ENCODE peak calls at places on chromosomes 12 and 14, in four cellular contexts. O is kidney, M is brain microvascular endothelial cell, L is IMR-90. A is an unnamed sample.

GRCh38 chr12:69240625-69240984 is 1.2 kb downstream of the CPSF6 start:
- DNase-seq in O (no peak), M (no peak), L (peak), A (peak)

GRCh38 chr14:91866061-91866460 is 1.3 kb downstream of the TC2N start:
- DNase-seq in O (no peak), M (no peak), L (no peak), A (no peak)

GRCh38 chr12:47910486-47910885 is 5.7 kb upstream of the VDR start:
- DNase-seq in L (no peak), M (no peak), O (no peak), A (peak)

GRCh38 chr14:61520546-61520945 is 174.8 kb upstream of the HIF1A start:
- DNase-seq in M (no peak), O (no peak), L (no peak), A (no peak)

GRCh38 chr12:2335517-2335916 is 282.7 kb downstream of the CACNA1C start:
- DNase-seq in O (no peak), L (peak), M (no peak), A (no peak)

GRCh38 chr14:61535032-61535431 is 160.3 kb upstream of the HIF1A start:
- DNase-seq in L (peak), M (no peak), O (no peak), A (no peak)

GRCh38 chr12:88578821-88579518 is 1.3 kb downstream of the KITLG start:
- DNase-seq in L (no peak), M (peak), O (peak), A (peak)

GRCh38 chr14:56805201-56805991 is 4.9 kb downstream of the OTX2 start:
- DNase-seq in M (no peak), L (no peak), O (no peak), A (no peak)

GRCh38 chr14:91108941-91109611 is 4.8 kb upstream of the DGLUCY start:
- DNase-seq in O (peak), M (peak), L (no peak), A (peak)

GRCh38 chr14:104293851-104294627 is 155.7 kb downstream of the KIF26A start:
- DNase-seq in L (no peak), O (peak), M (no peak), A (no peak)

GRCh38 chr12:46657416-46658411 is 168.1 kb downstream of the SLC38A4 start:
- DNase-seq in L (peak), O (no peak), M (peak), A (peak)

GRCh38 chr12:5789469-5789968 is 155.5 kb downstream of the ANO2 start:
- DNase-seq in L (no peak), M (no peak), O (no peak), A (peak)

GRCh38 chr14:73713206-73713803 is 879 bp downstream of the PNMA1 start:
- DNase-seq in M (no peak), O (no peak), L (no peak), A (no peak)

GRCh38 chr14:77268989-77269595 is 1.9 kb downstream of the NGB start:
- DNase-seq in L (no peak), O (no peak), M (no peak), A (peak)

GRCh38 chr14:77033622-77034521 is 5.4 kb upstream of the IRF2BPL start:
- DNase-seq in M (peak), O (peak), L (peak), A (peak)

GRCh38 chr12:131112016-131112415 is 158.3 kb downstream of the ADGRD1 start:
- DNase-seq in O (no peak), L (no peak), M (no peak), A (no peak)

GRCh38 chr12:88985011-88985410 is 367.3 kb downstream of the DUSP6 start:
- DNase-seq in L (no peak), O (no peak), M (no peak), A (no peak)

GRCh38 chr14:95267306-95267705 is 52.4 kb downstream of the CLMN start:
- DNase-seq in L (no peak), O (no peak), M (no peak), A (no peak)

GRCh38 chr14:51357250-51357649 is 117.2 kb downstream of the TMX1 start:
- DNase-seq in O (no peak), L (peak), M (peak), A (peak)

GRCh38 chr12:87234898-87235297 is 794.3 kb downstream of the C12orf50 start:
- DNase-seq in L (no peak), M (no peak), O (no peak), A (peak)

GRCh38 chr12:124581792-124582424 is 14.5 kb upstream of the NCOR2 start:
- DNase-seq in L (no peak), M (no peak), O (peak), A (no peak)

GRCh38 chr12:32397703-32398102 is 1.7 kb upstream of the FGD4 start:
- DNase-seq in M (no peak), L (no peak), O (no peak), A (no peak)

GRCh38 chr14:76953196-76953945 is 75.1 kb downstream of the IRF2BPL start:
- DNase-seq in M (peak), O (peak), L (peak), A (peak)

GRCh38 chr12:6532927-6533652 is 1.2 kb upstream of the GAPDH start:
- DNase-seq in O (peak), L (peak), M (no peak), A (peak)

GRCh38 chr14:104392001-104392395 is 187.6 kb upstream of the C14orf180 start:
- DNase-seq in L (no peak), O (no peak), M (no peak), A (no peak)

GRCh38 chr14:72679106-72679505 is 214.8 kb downstream of the DPF3 start:
- DNase-seq in O (no peak), M (no peak), L (peak), A (no peak)

DNA sequence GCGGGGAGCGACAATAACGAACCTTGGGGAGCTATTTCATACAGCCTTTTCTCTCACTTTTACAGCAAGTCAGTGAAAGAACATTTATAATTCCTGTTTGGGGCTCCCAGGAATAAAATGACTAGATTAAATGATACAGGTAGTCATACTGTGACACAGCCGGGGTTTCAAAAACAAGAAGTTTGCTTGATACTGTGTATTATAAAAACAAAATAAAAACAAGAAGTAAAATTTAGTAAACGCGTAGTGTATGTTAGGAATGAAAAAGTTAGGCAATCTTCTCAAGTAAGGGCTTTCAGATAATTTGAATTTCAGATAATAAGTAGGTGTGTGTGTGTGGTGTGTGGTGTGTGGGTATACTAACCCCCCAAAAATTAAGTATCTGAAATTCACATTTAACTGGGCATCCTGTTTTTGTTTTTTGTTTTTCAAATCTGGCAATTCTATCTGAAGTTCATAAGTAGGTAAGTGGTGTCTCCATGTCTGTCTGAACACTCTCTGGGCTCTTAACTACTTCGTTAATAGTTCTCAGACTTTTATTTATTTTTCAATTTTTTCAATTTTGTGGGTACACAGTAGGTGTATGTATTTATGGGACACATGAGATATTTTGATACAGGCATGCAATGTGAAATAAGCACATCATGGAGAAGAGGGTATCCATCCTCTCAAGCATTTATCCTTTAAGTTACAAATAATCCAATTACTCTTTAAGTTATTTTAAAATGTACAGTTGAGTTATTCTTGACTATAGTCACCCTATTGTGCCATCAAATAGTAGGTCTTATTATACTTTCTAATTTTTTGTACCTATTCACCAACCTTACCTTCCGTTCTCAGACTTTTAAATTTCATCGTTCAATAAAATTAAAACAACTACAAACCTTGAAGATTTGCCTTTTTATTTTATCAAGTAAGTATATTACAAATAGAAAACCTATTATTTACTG is 649 bp upstream of the DCTN2 start:
- DNase-seq in L (no peak), O (no peak), M (no peak), A (no peak)
- H3K4me3 ChIP-seq in L (no peak), O (peak), M (peak), A (peak)

GRCh38 chr12:99043319-99043914 is 398.3 kb downstream of the APAF1 start:
- DNase-seq in M (peak), L (peak), O (peak), A (peak)
- TF ChIP-seq CTCF in M (peak), L (peak), O (peak), A (peak)

GRCh38 chr12:114400395-114400794 is 5.5 kb downstream of the TBX5 start:
- DNase-seq in M (no peak), L (peak), O (no peak), A (no peak)
- H3K4me3 ChIP-seq in M (no peak), L (peak), O (no peak), A (no peak)

DNA sequence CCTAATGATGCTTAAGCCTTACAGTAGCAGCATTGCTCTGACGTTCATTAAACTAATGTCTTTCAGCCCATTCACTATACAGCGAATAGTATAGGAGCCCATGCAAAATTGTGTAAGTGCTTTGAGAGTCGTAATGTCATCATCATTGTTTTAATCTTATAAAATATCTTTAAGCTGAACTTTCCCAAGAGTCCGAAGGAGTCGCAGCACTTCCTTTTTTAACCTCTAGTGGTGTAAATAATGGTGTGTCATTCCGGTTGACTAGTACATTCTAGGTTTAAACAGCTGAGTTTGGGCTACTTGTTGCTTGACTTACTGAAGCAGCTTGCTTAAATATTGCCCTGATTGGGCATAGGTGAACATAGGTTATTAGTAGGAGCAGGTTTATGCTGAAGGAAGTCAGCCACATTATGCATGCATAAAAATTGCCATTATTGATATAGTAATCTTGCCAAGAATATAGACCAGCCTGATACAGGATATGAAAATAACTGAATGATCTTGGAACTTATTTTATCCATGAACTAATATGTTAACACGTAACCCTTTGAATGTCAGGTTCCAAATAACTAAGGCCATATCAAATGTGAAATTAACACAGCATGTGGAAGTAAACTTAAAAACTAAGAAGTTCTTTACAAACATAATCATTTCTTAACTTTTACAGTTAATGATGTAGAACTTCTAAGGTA is 2.6 kb downstream of the WNK1 start:
- DNase-seq in L (peak), M (peak), O (no peak), A (peak)
- TF ChIP-seq CTCF in L (peak), M (peak), O (peak), A (peak)

DNA sequence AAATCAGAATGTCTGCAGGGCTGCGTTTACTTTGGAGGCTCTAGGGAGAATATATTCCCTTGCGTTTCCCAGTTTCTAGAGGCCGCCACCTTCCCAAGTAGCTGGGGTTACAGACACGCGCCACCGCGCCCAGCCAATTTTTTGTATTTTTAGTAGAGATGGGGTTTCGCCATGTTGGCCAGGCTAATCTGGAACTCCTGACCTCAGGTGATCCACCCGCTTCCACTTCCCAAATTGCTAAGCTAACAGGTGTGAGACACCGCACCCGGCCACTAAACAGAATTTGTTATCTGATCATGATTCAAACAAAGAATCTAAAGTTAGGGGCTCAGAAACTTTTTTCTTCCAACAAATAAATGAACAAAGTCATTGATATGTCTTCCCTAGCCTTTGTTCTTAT is 114.6 kb downstream of the PPHLN1 start:
- DNase-seq in O (no peak), L (no peak), M (no peak), A (no peak)
- H3K4me3 ChIP-seq in O (no peak), L (no peak), M (no peak), A (no peak)

DNA sequence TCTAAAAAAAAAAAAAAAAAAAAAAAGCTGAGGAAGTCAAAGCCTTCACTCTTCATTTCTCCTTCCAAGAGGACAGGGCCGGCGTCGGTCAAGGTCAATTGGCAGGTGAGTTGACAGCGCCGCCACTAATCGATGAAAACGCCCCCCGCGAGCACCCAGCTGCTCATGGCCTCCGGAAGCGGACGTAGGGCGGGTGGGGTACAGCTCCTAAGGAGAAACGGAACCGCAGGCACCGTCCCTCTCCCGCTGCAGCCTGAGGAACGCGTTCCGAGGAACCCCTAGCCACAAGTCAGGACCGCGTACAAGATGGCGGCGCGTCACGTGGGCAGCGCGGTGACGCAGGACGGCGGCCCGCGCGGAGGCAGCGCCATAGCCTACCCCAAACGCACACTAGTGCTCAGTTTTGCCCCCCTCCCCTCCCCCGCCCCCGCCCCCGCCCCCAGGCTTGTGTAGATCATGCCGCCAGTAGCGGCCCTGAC is at the start of gene ATF1:
- DNase-seq in M (peak), O (peak), L (peak), A (peak)
- TF ChIP-seq CTCF in M (no peak), O (no peak), L (no peak), A (no peak)

GRCh38 chr12:389138-390096 is at the start of gene KDM5A:
- DNase-seq in M (peak), O (peak), L (peak), A (peak)

GRCh38 chr12:388547-389137 is 478 bp downstream of the KDM5A start:
- DNase-seq in M (peak), L (peak), O (peak), A (peak)

GRCh38 chr12:388012-388411 is 1.1 kb downstream of the KDM5A start:
- DNase-seq in M (no peak), L (no peak), O (no peak), A (no peak)

DNA sequence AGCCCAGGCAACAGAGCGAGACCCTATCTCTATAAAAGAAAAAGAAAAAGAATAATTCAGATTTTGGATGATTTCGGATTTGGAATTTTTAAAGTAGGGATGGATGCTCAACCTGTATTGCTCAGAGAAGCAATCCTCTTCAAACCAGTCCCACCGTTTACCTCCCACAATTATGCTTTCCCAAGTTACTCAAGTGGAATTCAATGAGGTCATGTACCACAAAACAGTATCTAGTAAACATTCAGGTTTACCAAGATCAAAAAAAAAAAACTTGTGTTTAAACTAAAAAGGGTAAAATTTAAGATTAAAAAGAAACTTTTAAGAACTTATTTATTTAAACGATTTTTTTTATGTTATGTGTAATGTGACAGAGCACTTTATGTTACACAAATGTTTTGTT is 2.5 kb downstream of the KDM5A start:
- DNase-seq in L (peak), O (no peak), M (peak), A (peak)
- H3K4me3 ChIP-seq in L (no peak), O (peak), M (peak), A (peak)

GRCh38 chr12:14714437-14714836 is 18.0 kb upstream of the GUCY2C start:
- DNase-seq in L (no peak), M (no peak), O (no peak), A (no peak)

DNA sequence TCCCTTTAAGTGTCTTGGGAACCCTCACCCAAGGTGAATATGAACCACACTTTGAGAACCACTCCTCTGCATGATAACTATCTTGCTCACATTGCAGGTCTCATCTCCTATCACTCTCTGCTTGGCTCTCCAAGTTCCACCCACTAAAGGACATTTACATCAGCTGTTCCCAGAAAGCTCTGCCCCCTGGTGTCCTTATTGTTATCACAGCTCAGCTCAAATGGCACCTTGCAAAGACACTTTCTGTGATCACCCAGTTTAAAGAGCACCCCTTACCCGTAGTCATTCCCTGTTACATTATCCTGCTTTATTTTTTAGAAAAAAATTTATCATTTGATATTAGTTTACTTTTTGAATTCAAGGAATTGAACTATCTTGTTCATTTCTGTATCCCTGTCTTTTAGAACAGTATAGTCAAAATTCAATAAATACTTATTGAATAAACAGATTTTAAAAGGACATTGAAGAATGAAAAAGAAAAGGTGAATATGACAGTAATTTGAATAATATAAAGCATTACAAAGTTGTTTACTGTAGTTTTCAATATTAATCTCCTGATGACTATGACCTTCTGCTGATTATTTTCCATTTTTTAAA is 20.5 kb upstream of the GUCY2C start:
- DNase-seq in L (peak), O (no peak), M (peak), A (peak)
- TF ChIP-seq CTCF in L (peak), O (peak), M (peak), A (peak)

A was measured in epithelial cell of esophagus.